ENCODE peak calls at places on chromosomes 5 and 9, in eight cellular contexts. V is fibroblast of the conjunctiva; A is pancreas; Q is Right ventricle myocardium superior; E is stimulated activated CD8-positive, alpha-beta memory T cell treated with anti-CD3 and anti-CD28 coated beads, Interleukin-2, amount 100 ng/mL, for 48 hours; Y is neural progenitor cell; C is HS-27A; P is mucosa of descending colon. J is an unnamed sample.
A peak's percentile ranks its signal among the peaks of the same experiment; 100 is the strongest.

GRCh38 chr9:109558718-109559151 is 60.6 kb upstream of the PTPN3 start:
- DNase-seq in V (no peak), A (peak; percentile 8), E (no peak), C (no peak), P (no peak), Y (no peak), Q (no peak), J (no peak)

GRCh38 chr5:56829137-56829536 is 13.8 kb downstream of the MAP3K1 start:
- DNase-seq in P (no peak), E (peak; percentile 30), V (no peak), C (no peak), Y (no peak), Q (no peak), A (no peak), J (no peak)

GRCh38 chr5:81537905-81538535 is 144.1 kb upstream of the ACOT12 start:
- DNase-seq in A (no peak), E (no peak), Q (no peak), P (no peak), C (no peak), V (no peak), Y (no peak), J (no peak)

GRCh38 chr9:98491778-98492177 is 217.0 kb downstream of the GABBR2 start:
- DNase-seq in P (no peak), V (peak; percentile 17), C (peak; percentile 39), E (no peak), Y (peak; percentile 9), A (no peak), Q (no peak), J (no peak)

GRCh38 chr9:128551652-128552152 is 685 bp upstream of the SPTAN1 start:
- DNase-seq in A (no peak), Y (no peak), V (no peak), C (peak; percentile 77), E (no peak), Q (no peak), P (no peak), J (no peak)

GRCh38 chr5:10563132-10563939 is 534 bp upstream of the ANKRD33B start:
- DNase-seq in Q (peak; percentile 64), P (peak; percentile 74), A (peak; percentile 22), V (no peak), E (peak; percentile 34), Y (peak; percentile 67), C (no peak), J (no peak)

GRCh38 chr9:13665418-13666066 is 386.1 kb upstream of the MPDZ start:
- DNase-seq in A (no peak), C (no peak), P (no peak), Q (no peak), E (no peak), V (peak; percentile 37), Y (no peak), J (no peak)

GRCh38 chr5:81989204-81989603 is 17.4 kb downstream of the ATG10 start:
- DNase-seq in A (no peak), V (no peak), Y (no peak), P (no peak), C (no peak), E (no peak), Q (no peak), J (no peak)

GRCh38 chr5:122316652-122317051 is 4.6 kb downstream of the SNCAIP start:
- DNase-seq in C (no peak), A (no peak), V (no peak), E (no peak), Q (no peak), P (no peak), Y (no peak), J (no peak)

GRCh38 chr9:90882991-90883600 is 81.5 kb downstream of the SYK start:
- DNase-seq in Q (no peak), A (no peak), Y (no peak), E (no peak), V (no peak), C (no peak), P (no peak), J (no peak)

GRCh38 chr9:134224827-134225154 is 60.4 kb upstream of the RNU6ATAC start:
- DNase-seq in P (no peak), V (no peak), Q (peak; percentile 11), Y (no peak), E (no peak), C (no peak), A (no peak), J (no peak)

GRCh38 chr5:138287252-138287651 is 12.8 kb upstream of the GFRA3 start:
- DNase-seq in Y (no peak), V (no peak), Q (no peak), E (no peak), C (no peak), A (no peak), P (no peak), J (no peak)

GRCh38 chr5:4532705-4533080 is 607.4 kb upstream of the ADAMTS16 start:
- DNase-seq in E (no peak), A (no peak), P (no peak), Y (no peak), Q (no peak), C (no peak), V (no peak), J (no peak)

GRCh38 chr5:4348418-4348817 is 752.8 kb downstream of the IRX1 start:
- DNase-seq in Y (no peak), Q (no peak), E (no peak), V (no peak), C (no peak), A (no peak), P (no peak), J (no peak)

GRCh38 chr9:19551124-19551929 is 142.5 kb downstream of the ACER2 start:
- DNase-seq in V (no peak), A (no peak), P (no peak), Q (no peak), Y (peak; percentile 34), C (no peak), E (no peak), J (peak; percentile 49)

GRCh38 chr9:120869726-120870125 is 7.3 kb downstream of the PHF19 start:
- DNase-seq in C (no peak), P (peak; percentile 68), A (peak; percentile 17), Y (no peak), V (no peak), Q (no peak), E (no peak), J (no peak)

GRCh38 chr9:122695696-122696095 is 20.8 kb downstream of the OR1L3 start:
- DNase-seq in C (no peak), V (no peak), Y (no peak), P (no peak), E (no peak), A (no peak), Q (no peak), J (no peak)

GRCh38 chr9:98332405-98332831 is 77.0 kb upstream of the TBC1D2 start:
- DNase-seq in A (no peak), P (no peak), C (no peak), Q (no peak), E (no peak), V (no peak), Y (no peak), J (no peak)

GRCh38 chr5:14120176-14120575 is 23.0 kb upstream of the TRIO start:
- DNase-seq in Y (no peak), Q (peak; percentile 40), C (no peak), A (no peak), V (no peak), E (no peak), P (no peak), J (no peak)

GRCh38 chr9:133714606-133715294 is 23.4 kb downstream of the SARDH start:
- DNase-seq in Q (peak; percentile 80), C (no peak), Y (no peak), V (peak; percentile 35), A (peak; percentile 35), P (peak; percentile 48), E (no peak), J (no peak)

GRCh38 chr5:174665347-174665746 is 59.0 kb upstream of the MSX2 start:
- DNase-seq in E (no peak), P (no peak), A (no peak), Q (no peak), Y (no peak), C (no peak), V (no peak), J (no peak)

GRCh38 chr5:141343953-141344463 is 379 bp downstream of the PCDHGA3 start:
- DNase-seq in E (no peak), A (no peak), P (no peak), C (no peak), Y (no peak), Q (no peak), V (no peak), J (no peak)

GRCh38 chr9:16318516-16319060 is 551.9 kb downstream of the BNC2 start:
- DNase-seq in P (no peak), A (no peak), Y (no peak), C (no peak), V (no peak), E (no peak), Q (no peak), J (no peak)

GRCh38 chr5:157278319-157279037 is 12.6 kb downstream of the CYFIP2 start:
- DNase-seq in E (no peak), A (no peak), P (no peak), C (no peak), Q (no peak), V (no peak), Y (no peak), J (no peak)

GRCh38 chr5:128271071-128271470 is 187.5 kb downstream of the SLC12A2 start:
- DNase-seq in P (no peak), V (no peak), A (no peak), Q (no peak), Y (no peak), C (no peak), E (no peak), J (no peak)

GRCh38 chr5:135553688-135554462 is 18.1 kb upstream of the NEUROG1 start:
- DNase-seq in V (no peak), Q (no peak), Y (peak; percentile 65), E (no peak), P (no peak), C (no peak), A (no peak), J (no peak)

GRCh38 chr9:26261503-26262330 is 583.5 kb upstream of the TUSC1 start:
- DNase-seq in V (no peak), Y (no peak), C (peak; percentile 74), P (no peak), A (no peak), Q (no peak), E (no peak), J (no peak)

GRCh38 chr5:64166201-64166959 is 737 bp downstream of the RNF180 start:
- DNase-seq in P (no peak), V (no peak), C (no peak), A (no peak), Y (peak; percentile 49), Q (peak; percentile 50), E (no peak), J (peak; percentile 9)

GRCh38 chr5:175707751-175708375 is 50.0 kb downstream of the HRH2 start:
- DNase-seq in V (no peak), A (no peak), C (no peak), E (no peak), Y (no peak), P (no peak), Q (no peak), J (no peak)

J was measured in prostate gland.